ENCODE peak calls at places on chromosome X, in eight cellular contexts. T, P, X, E, J, Z, L and W are unnamed samples.

GRCh38 chrX:107589243-107589642 is 39.1 kb upstream of the PRPS1 start:
- DNase-seq in T (no peak), P (no peak), X (no peak), E (no peak), J (no peak), Z (no peak), L (no peak), W (no peak)

GRCh38 chrX:29555465-29556091 is 659.8 kb upstream of the MAGEB2 start:
- DNase-seq in T (no peak), P (no peak), X (peak), E (no peak), J (no peak), Z (no peak), L (no peak), W (no peak)

GRCh38 chrX:11886745-11887144 is 128.7 kb downstream of the MSL3 start:
- DNase-seq in T (no peak), P (no peak), X (peak), E (no peak), J (no peak), Z (no peak), L (no peak), W (no peak)

GRCh38 chrX:105745863-105746262 is 76.5 kb upstream of the NRK start:
- DNase-seq in T (no peak), P (no peak), X (peak), E (no peak), J (no peak), Z (no peak), L (no peak), W (no peak)

GRCh38 chrX:140526138-140526537 is 21.3 kb upstream of the SOX3 start:
- DNase-seq in T (no peak), P (no peak), X (no peak), E (no peak), J (no peak), Z (no peak), L (no peak), W (no peak)

GRCh38 chrX:52574416-52575275 is 57.8 kb upstream of the XAGE1B start:
- DNase-seq in T (no peak), P (no peak), X (peak), E (no peak), J (no peak), Z (no peak), L (no peak), W (peak)

GRCh38 chrX:83916525-83916924 is 55.6 kb downstream of the CYLC1 start:
- DNase-seq in T (no peak), P (no peak), X (no peak), E (no peak), J (no peak), Z (no peak), L (no peak), W (no peak)

GRCh38 chrX:69109706-69110635 is 55.3 kb downstream of the PJA1 start:
- DNase-seq in T (no peak), P (no peak), X (peak), E (no peak), J (no peak), Z (no peak), L (no peak), W (peak)

GRCh38 chrX:149937881-149938426 is 337 bp downstream of the EOLA2 start:
- DNase-seq in T (no peak), P (peak), X (no peak), E (peak), J (no peak), Z (no peak), L (peak), W (no peak)